ENCODE peak calls at places on chromosomes 3 and 15, in ten cellular contexts. E is NCI-H460; S is hepatocyte; W is NCI-H1436; G is GF-D8; F is NCI-H146; M is HEK293T; J is foreskin keratinocyte; N is stimulated activated CD8-positive, alpha-beta memory T cell treated with anti-CD3 and anti-CD28 coated beads, Interleukin-15, amount 100 ng/mL, for 4 hours; D is iris pigment epithelial cell. X is an unnamed sample.

GRCh38 chr3:128969993-128970740 is 23.7 kb downstream of the CFAP92 start:
- DNase-seq in J (no peak), G (no peak), E (peak), N (peak), S (peak), M (peak), W (peak), F (peak), D (peak), X (peak)

GRCh38 chr3:52682016-52682415 is 3.7 kb downstream of the PBRM1 start:
- DNase-seq in G (peak), M (no peak), N (no peak), F (no peak), S (peak), J (peak), W (no peak), E (no peak), D (peak), X (peak)

GRCh38 chr3:45988804-45989203 is 6.8 kb downstream of the FYCO1 start:
- DNase-seq in N (no peak), F (no peak), G (no peak), S (peak), J (peak), D (peak), W (no peak), M (no peak), E (no peak), X (no peak)

GRCh38 chr3:193594946-193595689 is 2.1 kb downstream of the OPA1 start:
- DNase-seq in D (peak), J (no peak), E (no peak), S (no peak), G (no peak), M (no peak), W (no peak), F (no peak), N (no peak), X (no peak)

GRCh38 chr3:12751548-12751947 is 7.5 kb downstream of the TMEM40 start:
- DNase-seq in E (no peak), N (no peak), G (no peak), M (no peak), J (no peak), D (peak), F (no peak), S (no peak), W (no peak), X (no peak)

GRCh38 chr3:42497009-42497731 is 5.3 kb upstream of the VIPR1 start:
- DNase-seq in S (peak), F (no peak), M (peak), J (no peak), W (no peak), G (no peak), D (peak), E (no peak), N (no peak), X (no peak)

GRCh38 chr3:64972793-64973192 is 285.0 kb upstream of the ADAMTS9 start:
- DNase-seq in E (no peak), G (no peak), W (no peak), F (no peak), J (no peak), N (no peak), M (no peak), S (no peak), D (no peak), X (no peak)

GRCh38 chr3:148190441-148190990 is 507.2 kb upstream of the AGTR1 start:
- DNase-seq in S (no peak), D (no peak), M (no peak), E (no peak), F (no peak), N (no peak), J (no peak), G (no peak), W (no peak), X (no peak)

GRCh38 chr3:55458398-55458797 is 28.7 kb downstream of the WNT5A start:
- DNase-seq in S (no peak), M (no peak), J (no peak), W (no peak), F (no peak), G (no peak), N (no peak), D (no peak), E (no peak), X (no peak)

GRCh38 chr15:58438956-58439355 is 7.2 kb downstream of the LIPC start:
- DNase-seq in F (peak), M (peak), W (peak), E (peak), D (peak), G (peak), J (no peak), N (peak), S (peak), X (peak)

GRCh38 chr15:88506628-88507027 is 39.1 kb downstream of the MRPS11 start:
- DNase-seq in W (no peak), G (no peak), N (no peak), M (no peak), J (no peak), F (no peak), S (no peak), D (no peak), E (no peak), X (no peak)

GRCh38 chr3:97148891-97149290 is 334.5 kb downstream of the EPHA6 start:
- DNase-seq in J (no peak), S (no peak), G (no peak), W (no peak), F (no peak), M (no peak), E (no peak), N (no peak), D (no peak), X (no peak)

GRCh38 chr3:120441776-120442175 is 9.0 kb downstream of the FSTL1 start:
- DNase-seq in W (no peak), J (no peak), F (no peak), G (no peak), S (no peak), N (no peak), D (no peak), E (no peak), M (no peak), X (no peak)

GRCh38 chr3:49839193-49839809 is 17.1 kb downstream of the TRAIP start:
- DNase-seq in G (peak), D (peak), M (peak), N (peak), F (peak), W (peak), S (peak), E (peak), J (no peak), X (peak)

GRCh38 chr15:93241696-93242585 is 152.9 kb upstream of the RGMA start:
- DNase-seq in E (no peak), W (no peak), G (no peak), N (no peak), S (no peak), D (no peak), M (no peak), F (peak), J (no peak), X (no peak)

GRCh38 chr15:25890532-25890931 is 27.4 kb upstream of the ATP10A start:
- DNase-seq in D (no peak), W (no peak), N (no peak), S (no peak), G (no peak), J (no peak), M (no peak), F (no peak), E (no peak), X (no peak)

GRCh38 chr3:59654120-59654952 is 604.5 kb upstream of the CFAP20DC start:
- DNase-seq in W (no peak), J (peak), E (no peak), F (no peak), G (no peak), N (no peak), D (peak), M (no peak), S (peak), X (no peak)

GRCh38 chr3:193240436-193240849 is 579 bp upstream of the PLAAT1 start:
- DNase-seq in M (peak), N (no peak), W (no peak), G (no peak), E (no peak), D (no peak), F (peak), J (no peak), S (peak), X (no peak)

GRCh38 chr3:130761730-130762311 is 15.2 kb upstream of the PIK3R4 start:
- DNase-seq in M (no peak), D (no peak), F (no peak), N (no peak), J (no peak), G (no peak), W (no peak), S (no peak), E (no peak), X (no peak)

GRCh38 chr3:38998086-38998485 is 53.7 kb downstream of the SCN11A start:
- DNase-seq in S (peak), W (no peak), F (no peak), J (no peak), G (no peak), D (no peak), E (no peak), N (no peak), M (no peak), X (no peak)

GRCh38 chr3:156339491-156339890 is 215.4 kb downstream of the SSR3 start:
- DNase-seq in N (no peak), F (no peak), W (no peak), M (no peak), G (no peak), E (no peak), S (no peak), D (no peak), J (no peak), X (no peak)

GRCh38 chr3:54957711-54958110 is 29.9 kb upstream of the LRTM1 start:
- DNase-seq in W (no peak), E (no peak), M (no peak), F (peak), S (no peak), G (no peak), J (no peak), N (no peak), D (peak), X (no peak)

GRCh38 chr15:50452927-50453326 is 28.7 kb downstream of the USP8 start:
- DNase-seq in M (no peak), G (no peak), S (no peak), J (no peak), D (peak), E (no peak), F (no peak), W (no peak), N (no peak), X (no peak)

GRCh38 chr3:8599146-8599545 is 45.5 kb downstream of the SSUH2 start:
- DNase-seq in F (no peak), S (no peak), J (no peak), N (no peak), W (no peak), M (no peak), D (no peak), G (no peak), E (no peak), X (no peak)